ENCODE peak calls at places on chromosomes 4 and X, in six cellular contexts. One of them, this sample, is unnamed.

GRCh38 chrX:20217279-20217678 is 49.4 kb downstream of the RPS6KA3 start:
- DNase-seq in A549: peak
- DNase-seq in cardiac muscle cell: no peak
- DNase-seq in hepatocyte: peak
- DNase-seq in mammary epithelial cell: peak
- DNase-seq in fibroblast of mammary gland: peak
- DNase-seq in this sample: peak

GRCh38 chr4:76954489-76954888 is 4.9 kb downstream of the SEPTIN11 start:
- DNase-seq in A549: no peak
- DNase-seq in cardiac muscle cell: no peak
- DNase-seq in hepatocyte: no peak
- DNase-seq in mammary epithelial cell: no peak
- DNase-seq in fibroblast of mammary gland: no peak
- DNase-seq in this sample: no peak

GRCh38 chr4:143202824-143203223 is 18.1 kb downstream of the USP38 start:
- DNase-seq in A549: no peak
- DNase-seq in cardiac muscle cell: no peak
- DNase-seq in hepatocyte: no peak
- DNase-seq in mammary epithelial cell: no peak
- DNase-seq in fibroblast of mammary gland: peak
- DNase-seq in this sample: no peak

GRCh38 chrX:100407784-100408642 is 2.1 kb downstream of the PCDH19 start:
- DNase-seq in A549: no peak
- DNase-seq in cardiac muscle cell: peak
- DNase-seq in hepatocyte: no peak
- DNase-seq in mammary epithelial cell: no peak
- DNase-seq in fibroblast of mammary gland: no peak
- DNase-seq in this sample: no peak

GRCh38 chr4:77665381-77666069 is 59.9 kb downstream of the CXCL13 start:
- DNase-seq in A549: no peak
- DNase-seq in cardiac muscle cell: no peak
- DNase-seq in hepatocyte: no peak
- DNase-seq in mammary epithelial cell: peak
- DNase-seq in fibroblast of mammary gland: no peak
- DNase-seq in this sample: no peak

GRCh38 chr4:119646347-119647071 is 17.9 kb upstream of the PDE5A start:
- DNase-seq in A549: no peak
- DNase-seq in cardiac muscle cell: no peak
- DNase-seq in hepatocyte: peak
- DNase-seq in mammary epithelial cell: no peak
- DNase-seq in fibroblast of mammary gland: peak
- DNase-seq in this sample: peak

GRCh38 chr4:107631568-107631967 is 88.5 kb downstream of the PAPSS1 start:
- DNase-seq in A549: no peak
- DNase-seq in cardiac muscle cell: no peak
- DNase-seq in hepatocyte: no peak
- DNase-seq in mammary epithelial cell: no peak
- DNase-seq in fibroblast of mammary gland: peak
- DNase-seq in this sample: no peak

GRCh38 chr4:73127839-73128448 is 58.4 kb upstream of the COX18 start:
- DNase-seq in A549: peak
- DNase-seq in cardiac muscle cell: peak
- DNase-seq in hepatocyte: peak
- DNase-seq in mammary epithelial cell: no peak
- DNase-seq in fibroblast of mammary gland: peak
- DNase-seq in this sample: no peak

GRCh38 chrX:153885968-153886903 is at the start of gene L1CAM:
- DNase-seq in A549: no peak
- DNase-seq in cardiac muscle cell: peak
- DNase-seq in hepatocyte: no peak
- DNase-seq in mammary epithelial cell: no peak
- DNase-seq in fibroblast of mammary gland: no peak
- DNase-seq in this sample: no peak

GRCh38 chr4:162560073-162560472 is 396.3 kb upstream of the FSTL5 start:
- DNase-seq in A549: no peak
- DNase-seq in cardiac muscle cell: no peak
- DNase-seq in hepatocyte: no peak
- DNase-seq in mammary epithelial cell: peak
- DNase-seq in fibroblast of mammary gland: no peak
- DNase-seq in this sample: no peak

GRCh38 chr4:107366016-107366415 is 329.9 kb upstream of the DKK2 start:
- DNase-seq in A549: no peak
- DNase-seq in cardiac muscle cell: no peak
- DNase-seq in hepatocyte: no peak
- DNase-seq in mammary epithelial cell: no peak
- DNase-seq in fibroblast of mammary gland: no peak
- DNase-seq in this sample: no peak

GRCh38 chr4:164307262-164307661 is 446.7 kb upstream of the SMIM31 start:
- DNase-seq in A549: no peak
- DNase-seq in cardiac muscle cell: no peak
- DNase-seq in hepatocyte: no peak
- DNase-seq in mammary epithelial cell: no peak
- DNase-seq in fibroblast of mammary gland: no peak
- DNase-seq in this sample: no peak

GRCh38 chrX:78838709-78839108 is 91.2 kb downstream of the LPAR4 start:
- DNase-seq in A549: no peak
- DNase-seq in cardiac muscle cell: no peak
- DNase-seq in hepatocyte: no peak
- DNase-seq in mammary epithelial cell: no peak
- DNase-seq in fibroblast of mammary gland: no peak
- DNase-seq in this sample: no peak

GRCh38 chrX:131778269-131779218 is 234.7 kb downstream of the OR13H1 start:
- DNase-seq in A549: peak
- DNase-seq in cardiac muscle cell: no peak
- DNase-seq in hepatocyte: no peak
- DNase-seq in mammary epithelial cell: peak
- DNase-seq in fibroblast of mammary gland: peak
- DNase-seq in this sample: no peak

GRCh38 chrX:131789664-131790063 is 233.4 kb upstream of the STK26 start:
- DNase-seq in A549: no peak
- DNase-seq in cardiac muscle cell: no peak
- DNase-seq in hepatocyte: no peak
- DNase-seq in mammary epithelial cell: no peak
- DNase-seq in fibroblast of mammary gland: no peak
- DNase-seq in this sample: no peak

GRCh38 chrX:131779313-131779712 is 235.4 kb downstream of the OR13H1 start:
- DNase-seq in A549: no peak
- DNase-seq in cardiac muscle cell: no peak
- DNase-seq in hepatocyte: no peak
- DNase-seq in mammary epithelial cell: no peak
- DNase-seq in fibroblast of mammary gland: no peak
- DNase-seq in this sample: no peak

DNA sequence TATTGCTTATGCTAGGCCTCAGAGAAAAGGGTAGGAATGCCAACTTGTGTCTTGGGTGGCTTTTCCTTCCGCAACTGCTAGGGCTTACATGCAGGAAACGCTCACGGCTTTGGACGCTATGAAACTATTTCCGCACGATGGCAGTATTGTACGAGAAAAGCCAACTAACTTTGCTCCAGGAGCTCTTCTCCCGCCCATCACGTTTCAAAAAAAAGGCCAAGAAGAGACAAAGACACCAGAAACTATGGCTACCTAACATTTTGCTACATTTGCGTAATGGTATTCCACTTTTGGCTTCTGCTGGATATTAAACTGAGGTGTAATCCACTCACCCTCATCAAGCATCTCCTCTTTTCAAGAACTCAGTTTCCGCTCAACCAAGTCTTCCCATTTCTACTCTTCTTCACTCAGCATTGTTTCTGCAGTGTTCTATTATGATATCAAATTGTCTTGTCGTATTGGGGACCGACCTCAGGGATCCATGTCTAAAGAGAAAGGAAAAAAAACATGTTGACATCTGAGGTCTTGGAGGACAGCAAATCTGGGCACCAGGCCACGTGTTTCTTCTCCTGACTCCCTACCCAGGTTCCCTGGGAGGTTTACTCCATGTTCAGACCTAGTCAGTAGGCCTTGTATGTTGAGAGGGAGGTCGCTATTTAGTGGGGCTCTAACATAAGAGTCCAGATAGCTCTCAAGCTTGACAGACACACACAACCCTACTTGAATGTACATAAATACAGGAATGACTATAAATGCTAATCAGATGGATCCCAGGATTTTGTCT is 239.4 kb upstream of the STK26 start:
- DNase-seq in A549: peak
- DNase-seq in cardiac muscle cell: no peak
- DNase-seq in hepatocyte: no peak
- DNase-seq in mammary epithelial cell: peak
- DNase-seq in fibroblast of mammary gland: peak
- DNase-seq in this sample: no peak
- TF ChIP-seq CTCF in A549: peak
- TF ChIP-seq CTCF in cardiac muscle cell: no peak
- TF ChIP-seq CTCF in hepatocyte: no peak
- TF ChIP-seq CTCF in mammary epithelial cell: peak
- TF ChIP-seq CTCF in fibroblast of mammary gland: peak
- TF ChIP-seq CTCF in this sample: no peak

GRCh38 chr4:117549624-117550023 is 464.2 kb upstream of the TRAM1L1 start:
- DNase-seq in A549: no peak
- DNase-seq in cardiac muscle cell: no peak
- DNase-seq in hepatocyte: no peak
- DNase-seq in mammary epithelial cell: no peak
- DNase-seq in fibroblast of mammary gland: no peak
- DNase-seq in this sample: no peak
- H3K4me3 ChIP-seq in A549: no peak
- H3K4me3 ChIP-seq in cardiac muscle cell: no peak
- H3K4me3 ChIP-seq in hepatocyte: no peak
- H3K4me3 ChIP-seq in mammary epithelial cell: no peak
- H3K4me3 ChIP-seq in fibroblast of mammary gland: no peak
- H3K4me3 ChIP-seq in this sample: no peak

GRCh38 chr4:37665347-37666009 is 20.7 kb downstream of the RELL1 start:
- DNase-seq in A549: no peak
- DNase-seq in cardiac muscle cell: no peak
- DNase-seq in hepatocyte: no peak
- DNase-seq in mammary epithelial cell: no peak
- DNase-seq in fibroblast of mammary gland: no peak
- DNase-seq in this sample: no peak

GRCh38 chr4:37667197-37668100 is 18.7 kb downstream of the RELL1 start:
- DNase-seq in A549: no peak
- DNase-seq in cardiac muscle cell: no peak
- DNase-seq in hepatocyte: no peak
- DNase-seq in mammary epithelial cell: no peak
- DNase-seq in fibroblast of mammary gland: peak
- DNase-seq in this sample: no peak

GRCh38 chr4:37663552-37663951 is 22.6 kb downstream of the RELL1 start:
- DNase-seq in A549: no peak
- DNase-seq in cardiac muscle cell: no peak
- DNase-seq in hepatocyte: no peak
- DNase-seq in mammary epithelial cell: no peak
- DNase-seq in fibroblast of mammary gland: no peak
- DNase-seq in this sample: no peak

GRCh38 chr4:37664696-37665095 is 21.5 kb downstream of the RELL1 start:
- DNase-seq in A549: no peak
- DNase-seq in cardiac muscle cell: peak
- DNase-seq in hepatocyte: no peak
- DNase-seq in mammary epithelial cell: no peak
- DNase-seq in fibroblast of mammary gland: no peak
- DNase-seq in this sample: no peak

DNA sequence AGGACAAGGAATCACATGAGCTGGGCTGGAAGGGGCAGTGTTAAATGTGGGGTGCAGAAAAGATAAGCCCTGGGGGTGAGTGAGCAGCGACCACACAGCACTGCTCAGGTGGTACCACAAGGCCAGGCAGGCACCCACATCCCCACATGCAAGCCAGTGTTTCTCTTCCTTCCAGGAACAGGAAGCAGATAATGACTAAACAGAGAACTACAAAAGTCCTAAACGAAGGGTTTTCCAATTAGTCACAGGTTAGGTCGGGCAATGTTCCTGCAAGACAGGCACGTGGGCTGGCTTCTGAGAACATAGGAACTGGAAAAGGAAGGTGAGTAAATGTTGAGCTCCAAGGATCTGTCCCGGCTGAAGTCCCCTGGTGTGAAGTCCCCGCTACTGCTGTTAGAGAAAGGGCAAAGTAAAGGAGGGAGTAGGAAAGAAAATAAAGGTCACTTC is 19.5 kb downstream of the RELL1 start:
- DNase-seq in A549: peak
- DNase-seq in cardiac muscle cell: no peak
- DNase-seq in hepatocyte: peak
- DNase-seq in mammary epithelial cell: peak
- DNase-seq in fibroblast of mammary gland: peak
- DNase-seq in this sample: peak
- TF ChIP-seq CTCF in A549: no peak
- TF ChIP-seq CTCF in cardiac muscle cell: no peak
- TF ChIP-seq CTCF in hepatocyte: no peak
- TF ChIP-seq CTCF in mammary epithelial cell: no peak
- TF ChIP-seq CTCF in fibroblast of mammary gland: peak
- TF ChIP-seq CTCF in this sample: peak

GRCh38 chrX:124594017-124594651 is 247.8 kb downstream of the SH2D1A start:
- DNase-seq in A549: no peak
- DNase-seq in cardiac muscle cell: no peak
- DNase-seq in hepatocyte: peak
- DNase-seq in mammary epithelial cell: peak
- DNase-seq in fibroblast of mammary gland: peak
- DNase-seq in this sample: no peak
- H3K4me3 ChIP-seq in A549: no peak
- H3K4me3 ChIP-seq in cardiac muscle cell: no peak
- H3K4me3 ChIP-seq in hepatocyte: no peak
- H3K4me3 ChIP-seq in mammary epithelial cell: no peak
- H3K4me3 ChIP-seq in fibroblast of mammary gland: no peak
- H3K4me3 ChIP-seq in this sample: no peak

GRCh38 chrX:47650164-47651042 is at the start of gene ELK1:
- DNase-seq in A549: peak
- DNase-seq in cardiac muscle cell: peak
- DNase-seq in hepatocyte: peak
- DNase-seq in mammary epithelial cell: peak
- DNase-seq in fibroblast of mammary gland: peak
- DNase-seq in this sample: peak
- TF ChIP-seq CTCF in A549: no peak
- TF ChIP-seq CTCF in cardiac muscle cell: no peak
- TF ChIP-seq CTCF in hepatocyte: no peak
- TF ChIP-seq CTCF in mammary epithelial cell: no peak
- TF ChIP-seq CTCF in fibroblast of mammary gland: no peak
- TF ChIP-seq CTCF in this sample: no peak

This sample was measured in HFF-Myc.